ENCODE peak calls at places on chromosomes 3 and 15, in seven cellular contexts. One of them, this sample, is unnamed.

GRCh38 chr3:33218072-33218445 is 551 bp downstream of the SUSD5 start:
- DNase-seq in esophagus muscularis mucosa: no peak
- DNase-seq in GM23338: peak; percentile 25
- DNase-seq in heart left ventricle: no peak
- DNase-seq in transverse colon: no peak
- DNase-seq in Panc1: no peak
- DNase-seq in keratinocyte: no peak
- DNase-seq in this sample: no peak

GRCh38 chr15:60720084-60720483 is 241.1 kb upstream of the ICE2 start:
- DNase-seq in heart left ventricle: no peak
- DNase-seq in Panc1: no peak
- DNase-seq in keratinocyte: no peak
- DNase-seq in transverse colon: no peak
- DNase-seq in GM23338: no peak
- DNase-seq in esophagus muscularis mucosa: no peak
- DNase-seq in this sample: no peak

GRCh38 chr15:91548588-91548987 is 304.9 kb upstream of the SLCO3A1 start:
- DNase-seq in esophagus muscularis mucosa: no peak
- DNase-seq in transverse colon: no peak
- DNase-seq in GM23338: no peak
- DNase-seq in keratinocyte: no peak
- DNase-seq in Panc1: no peak
- DNase-seq in heart left ventricle: peak; percentile 56
- DNase-seq in this sample: no peak

GRCh38 chr3:66863205-66864135 is 134.6 kb upstream of the KBTBD8 start:
- DNase-seq in GM23338: no peak
- DNase-seq in keratinocyte: no peak
- DNase-seq in transverse colon: no peak
- DNase-seq in esophagus muscularis mucosa: no peak
- DNase-seq in Panc1: no peak
- DNase-seq in heart left ventricle: no peak
- DNase-seq in this sample: no peak

GRCh38 chr15:48060396-48060795 is 60.4 kb upstream of the SLC24A5 start:
- DNase-seq in GM23338: no peak
- DNase-seq in keratinocyte: no peak
- DNase-seq in heart left ventricle: no peak
- DNase-seq in Panc1: no peak
- DNase-seq in transverse colon: no peak
- DNase-seq in esophagus muscularis mucosa: no peak
- DNase-seq in this sample: no peak

GRCh38 chr15:89419370-89419984 is 76.9 kb downstream of the RHCG start:
- DNase-seq in GM23338: peak; percentile 94
- DNase-seq in heart left ventricle: peak; percentile 36
- DNase-seq in keratinocyte: no peak
- DNase-seq in esophagus muscularis mucosa: no peak
- DNase-seq in transverse colon: no peak
- DNase-seq in Panc1: no peak
- DNase-seq in this sample: no peak

GRCh38 chr3:42300013-42300412 is 34.0 kb upstream of the CCK start:
- DNase-seq in Panc1: no peak
- DNase-seq in esophagus muscularis mucosa: peak; percentile 85
- DNase-seq in transverse colon: peak; percentile 13
- DNase-seq in heart left ventricle: peak; percentile 15
- DNase-seq in GM23338: peak; percentile 69
- DNase-seq in keratinocyte: no peak
- DNase-seq in this sample: no peak

GRCh38 chr15:37028609-37029287 is 71.6 kb downstream of the MEIS2 start:
- DNase-seq in GM23338: no peak
- DNase-seq in keratinocyte: no peak
- DNase-seq in Panc1: no peak
- DNase-seq in heart left ventricle: no peak
- DNase-seq in esophagus muscularis mucosa: no peak
- DNase-seq in transverse colon: no peak
- DNase-seq in this sample: no peak

GRCh38 chr15:35979608-35980007 is 433.6 kb upstream of the DPH6 start:
- DNase-seq in Panc1: no peak
- DNase-seq in transverse colon: no peak
- DNase-seq in esophagus muscularis mucosa: no peak
- DNase-seq in GM23338: peak; percentile 38
- DNase-seq in heart left ventricle: no peak
- DNase-seq in keratinocyte: no peak
- DNase-seq in this sample: no peak

GRCh38 chr3:21920431-21920830 is 169.4 kb upstream of the ZNF385D start:
- DNase-seq in keratinocyte: no peak
- DNase-seq in heart left ventricle: no peak
- DNase-seq in Panc1: no peak
- DNase-seq in GM23338: no peak
- DNase-seq in esophagus muscularis mucosa: no peak
- DNase-seq in transverse colon: no peak
- DNase-seq in this sample: no peak

GRCh38 chr3:51696954-51697353 is 9.9 kb upstream of the GRM2 start:
- DNase-seq in esophagus muscularis mucosa: no peak
- DNase-seq in transverse colon: no peak
- DNase-seq in keratinocyte: no peak
- DNase-seq in Panc1: no peak
- DNase-seq in heart left ventricle: no peak
- DNase-seq in GM23338: no peak
- DNase-seq in this sample: no peak

GRCh38 chr15:83653639-83654378 is at the start of gene ADAMTSL3:
- DNase-seq in heart left ventricle: peak; percentile 84
- DNase-seq in keratinocyte: no peak
- DNase-seq in esophagus muscularis mucosa: peak; percentile 93
- DNase-seq in GM23338: peak; percentile 81
- DNase-seq in Panc1: no peak
- DNase-seq in transverse colon: peak; percentile 66
- DNase-seq in this sample: peak; percentile 91

GRCh38 chr15:40048155-40048792 is 9.3 kb upstream of the SRP14 start:
- DNase-seq in GM23338: no peak
- DNase-seq in heart left ventricle: no peak
- DNase-seq in esophagus muscularis mucosa: peak; percentile 92
- DNase-seq in transverse colon: peak; percentile 78
- DNase-seq in keratinocyte: no peak
- DNase-seq in Panc1: no peak
- DNase-seq in this sample: no peak

GRCh38 chr3:123602325-123602724 is 17.5 kb upstream of the HACD2 start:
- DNase-seq in esophagus muscularis mucosa: no peak
- DNase-seq in Panc1: peak; percentile 45
- DNase-seq in keratinocyte: no peak
- DNase-seq in heart left ventricle: no peak
- DNase-seq in transverse colon: no peak
- DNase-seq in GM23338: no peak
- DNase-seq in this sample: no peak

GRCh38 chr3:59264366-59264765 is 214.5 kb upstream of the CFAP20DC start:
- DNase-seq in transverse colon: no peak
- DNase-seq in heart left ventricle: no peak
- DNase-seq in GM23338: no peak
- DNase-seq in keratinocyte: no peak
- DNase-seq in Panc1: no peak
- DNase-seq in esophagus muscularis mucosa: peak; percentile 68
- DNase-seq in this sample: no peak
- TF ChIP-seq CTCF in transverse colon: no peak
- TF ChIP-seq CTCF in heart left ventricle: no peak
- TF ChIP-seq CTCF in GM23338: no peak
- TF ChIP-seq CTCF in keratinocyte: no peak
- TF ChIP-seq CTCF in Panc1: no peak
- TF ChIP-seq CTCF in esophagus muscularis mucosa: no peak
- TF ChIP-seq CTCF in this sample: no peak

GRCh38 chr15:70322051-70322668 is 224.4 kb upstream of the TLE3 start:
- DNase-seq in heart left ventricle: no peak
- DNase-seq in GM23338: no peak
- DNase-seq in Panc1: no peak
- DNase-seq in esophagus muscularis mucosa: peak; percentile 53
- DNase-seq in keratinocyte: no peak
- DNase-seq in transverse colon: no peak
- DNase-seq in this sample: no peak
- H3K4me1 ChIP-seq in heart left ventricle: peaks cover 10% of the 10 kb centered on the region
- H3K4me1 ChIP-seq in GM23338: no peaks in the 10 kb centered on the region
- H3K4me1 ChIP-seq in Panc1: peaks cover 22% of the 10 kb centered on the region
- H3K4me1 ChIP-seq in esophagus muscularis mucosa: peaks cover 61% of the 10 kb centered on the region
- H3K4me1 ChIP-seq in keratinocyte: peaks cover 16% of the 10 kb centered on the region
- H3K4me1 ChIP-seq in transverse colon: peaks cover 60% of the 10 kb centered on the region
- H3K4me1 ChIP-seq in this sample: peaks cover 53% of the 10 kb centered on the region

DNA sequence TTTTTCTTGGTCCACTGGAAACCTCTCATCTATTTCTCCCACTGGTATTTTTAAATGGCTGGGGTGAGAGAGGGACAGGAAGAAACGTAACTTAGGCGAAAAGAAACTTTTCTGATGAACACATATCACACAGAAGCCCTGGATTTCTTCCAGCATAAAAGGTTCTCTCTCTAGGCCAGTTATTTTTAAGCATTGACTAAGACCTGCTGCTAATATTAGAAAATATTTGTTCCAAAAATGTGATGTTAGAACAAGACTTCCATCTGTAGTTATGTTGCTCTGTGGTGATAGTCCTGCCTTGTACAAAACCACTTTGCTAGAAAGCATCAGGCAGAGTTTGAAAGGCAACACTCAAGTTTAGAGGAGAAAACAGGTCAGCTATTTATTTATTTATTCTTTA is 537.7 kb downstream of the MCTP2 start:
- DNase-seq in transverse colon: no peak
- DNase-seq in Panc1: no peak
- DNase-seq in esophagus muscularis mucosa: no peak
- DNase-seq in keratinocyte: no peak
- DNase-seq in GM23338: no peak
- DNase-seq in heart left ventricle: no peak
- DNase-seq in this sample: no peak
- H3K27me3 ChIP-seq in transverse colon: no peaks in the 10 kb centered on the region
- H3K27me3 ChIP-seq in Panc1: no peaks in the 10 kb centered on the region
- H3K27me3 ChIP-seq in esophagus muscularis mucosa: no peaks in the 10 kb centered on the region
- H3K27me3 ChIP-seq in keratinocyte: no peaks in the 10 kb centered on the region
- H3K27me3 ChIP-seq in GM23338: no peaks in the 10 kb centered on the region
- H3K27me3 ChIP-seq in heart left ventricle: no peaks in the 10 kb centered on the region
- H3K27me3 ChIP-seq in this sample: no peaks in the 10 kb centered on the region

GRCh38 chr3:43879166-43879565 is 188.4 kb downstream of the ABHD5 start:
- DNase-seq in GM23338: peak; percentile 95
- DNase-seq in transverse colon: no peak
- DNase-seq in heart left ventricle: no peak
- DNase-seq in keratinocyte: no peak
- DNase-seq in Panc1: no peak
- DNase-seq in esophagus muscularis mucosa: no peak
- DNase-seq in this sample: no peak
- TF ChIP-seq CTCF in GM23338: peak; percentile 69
- TF ChIP-seq CTCF in transverse colon: no peak
- TF ChIP-seq CTCF in heart left ventricle: no peak
- TF ChIP-seq CTCF in keratinocyte: peak; percentile 42
- TF ChIP-seq CTCF in Panc1: no peak
- TF ChIP-seq CTCF in esophagus muscularis mucosa: peak; percentile 11
- TF ChIP-seq CTCF in this sample: no peak

GRCh38 chr3:168156479-168156878 is 60.8 kb upstream of the GOLIM4 start:
- DNase-seq in transverse colon: no peak
- DNase-seq in Panc1: no peak
- DNase-seq in esophagus muscularis mucosa: no peak
- DNase-seq in keratinocyte: no peak
- DNase-seq in heart left ventricle: no peak
- DNase-seq in GM23338: no peak
- DNase-seq in this sample: no peak
- H3K4me1 ChIP-seq in transverse colon: no peaks in the 10 kb centered on the region
- H3K4me1 ChIP-seq in Panc1: no peaks in the 10 kb centered on the region
- H3K4me1 ChIP-seq in esophagus muscularis mucosa: peaks cover 6% of the 10 kb centered on the region
- H3K4me1 ChIP-seq in keratinocyte: no peaks in the 10 kb centered on the region
- H3K4me1 ChIP-seq in heart left ventricle: no peaks in the 10 kb centered on the region
- H3K4me1 ChIP-seq in GM23338: no peaks in the 10 kb centered on the region
- H3K4me1 ChIP-seq in this sample: no peaks in the 10 kb centered on the region